ENCODE peak calls at places on chromosome 12, in six cellular contexts. One of them, this sample, is unnamed.

GRCh38 chr12:121955258-121956040 is 37.1 kb downstream of the CFAP251 start:
- DNase-seq in lower lobe of right lung: no peak
- DNase-seq in ovary: no peak
- DNase-seq in A549: no peak
- DNase-seq in GM20000: no peak
- DNase-seq in cardiac fibroblast: peak
- DNase-seq in this sample: no peak

GRCh38 chr12:62799126-62799736 is 135.7 kb downstream of the PPM1H start:
- DNase-seq in cardiac fibroblast: peak
- DNase-seq in lower lobe of right lung: no peak
- DNase-seq in ovary: peak
- DNase-seq in GM20000: peak
- DNase-seq in A549: peak
- DNase-seq in this sample: no peak

GRCh38 chr12:2540535-2540941 is 254.2 kb upstream of the FKBP4 start:
- DNase-seq in cardiac fibroblast: no peak
- DNase-seq in ovary: no peak
- DNase-seq in GM20000: no peak
- DNase-seq in lower lobe of right lung: no peak
- DNase-seq in A549: no peak
- DNase-seq in this sample: no peak

GRCh38 chr12:53268637-53269562 is 801 bp downstream of the ESPL1 start:
- DNase-seq in cardiac fibroblast: no peak
- DNase-seq in GM20000: no peak
- DNase-seq in lower lobe of right lung: no peak
- DNase-seq in ovary: no peak
- DNase-seq in A549: no peak
- DNase-seq in this sample: no peak

GRCh38 chr12:96177013-96177412 is 17.2 kb upstream of the ELK3 start:
- DNase-seq in A549: no peak
- DNase-seq in GM20000: no peak
- DNase-seq in cardiac fibroblast: peak
- DNase-seq in lower lobe of right lung: no peak
- DNase-seq in ovary: no peak
- DNase-seq in this sample: no peak

GRCh38 chr12:103475073-103475472 is 20.7 kb downstream of the C12orf42 start:
- DNase-seq in GM20000: no peak
- DNase-seq in ovary: no peak
- DNase-seq in cardiac fibroblast: no peak
- DNase-seq in A549: no peak
- DNase-seq in lower lobe of right lung: no peak
- DNase-seq in this sample: no peak

GRCh38 chr12:53480425-53481107 is 18.7 kb downstream of the MAP3K12 start:
- DNase-seq in A549: no peak
- DNase-seq in lower lobe of right lung: no peak
- DNase-seq in GM20000: no peak
- DNase-seq in ovary: no peak
- DNase-seq in cardiac fibroblast: no peak
- DNase-seq in this sample: no peak

GRCh38 chr12:96907681-96908163 is 665 bp downstream of the NEDD1 start:
- DNase-seq in GM20000: peak
- DNase-seq in lower lobe of right lung: no peak
- DNase-seq in ovary: peak
- DNase-seq in A549: peak
- DNase-seq in cardiac fibroblast: peak
- DNase-seq in this sample: no peak

GRCh38 chr12:72286526-72286925 is 14.4 kb downstream of the TRHDE start:
- DNase-seq in A549: no peak
- DNase-seq in ovary: no peak
- DNase-seq in cardiac fibroblast: no peak
- DNase-seq in lower lobe of right lung: no peak
- DNase-seq in GM20000: no peak
- DNase-seq in this sample: no peak

GRCh38 chr12:47087088-47087688 is 7.4 kb upstream of the AMIGO2 start:
- DNase-seq in lower lobe of right lung: no peak
- DNase-seq in cardiac fibroblast: peak
- DNase-seq in ovary: no peak
- DNase-seq in GM20000: no peak
- DNase-seq in A549: no peak
- DNase-seq in this sample: no peak

GRCh38 chr12:87982208-87982607 is 47.0 kb downstream of the C12orf50 start:
- DNase-seq in ovary: no peak
- DNase-seq in A549: no peak
- DNase-seq in lower lobe of right lung: no peak
- DNase-seq in cardiac fibroblast: no peak
- DNase-seq in GM20000: no peak
- DNase-seq in this sample: no peak

GRCh38 chr12:98939926-98940325 is 294.8 kb downstream of the APAF1 start:
- DNase-seq in lower lobe of right lung: no peak
- DNase-seq in GM20000: no peak
- DNase-seq in A549: no peak
- DNase-seq in ovary: no peak
- DNase-seq in cardiac fibroblast: no peak
- DNase-seq in this sample: no peak

GRCh38 chr12:51865470-51865745 is 16.9 kb upstream of the FIGNL2 start:
- DNase-seq in lower lobe of right lung: no peak
- DNase-seq in cardiac fibroblast: no peak
- DNase-seq in GM20000: no peak
- DNase-seq in ovary: no peak
- DNase-seq in A549: no peak
- DNase-seq in this sample: no peak

GRCh38 chr12:90129369-90130030 is 420.9 kb upstream of the ATP2B1 start:
- DNase-seq in cardiac fibroblast: no peak
- DNase-seq in GM20000: no peak
- DNase-seq in ovary: no peak
- DNase-seq in lower lobe of right lung: no peak
- DNase-seq in A549: no peak
- DNase-seq in this sample: no peak

GRCh38 chr12:78795934-78796445 is 68.6 kb upstream of the SYT1 start:
- DNase-seq in GM20000: no peak
- DNase-seq in A549: no peak
- DNase-seq in ovary: no peak
- DNase-seq in cardiac fibroblast: no peak
- DNase-seq in lower lobe of right lung: no peak
- DNase-seq in this sample: no peak

GRCh38 chr12:16828891-16829290 is 222.9 kb upstream of the LMO3 start:
- DNase-seq in ovary: no peak
- DNase-seq in lower lobe of right lung: no peak
- DNase-seq in A549: no peak
- DNase-seq in GM20000: no peak
- DNase-seq in cardiac fibroblast: no peak
- DNase-seq in this sample: no peak

GRCh38 chr12:124605869-124606774 is 38.7 kb upstream of the NCOR2 start:
- DNase-seq in lower lobe of right lung: no peak
- DNase-seq in A549: no peak
- DNase-seq in GM20000: no peak
- DNase-seq in ovary: no peak
- DNase-seq in cardiac fibroblast: no peak
- DNase-seq in this sample: no peak

GRCh38 chr12:27013606-27014084 is 539 bp downstream of the TM7SF3 start:
- DNase-seq in ovary: no peak
- DNase-seq in cardiac fibroblast: peak
- DNase-seq in A549: peak
- DNase-seq in lower lobe of right lung: no peak
- DNase-seq in GM20000: no peak
- DNase-seq in this sample: no peak
- TF ChIP-seq CTCF in ovary: no peak
- TF ChIP-seq CTCF in cardiac fibroblast: no peak
- TF ChIP-seq CTCF in A549: no peak
- TF ChIP-seq CTCF in lower lobe of right lung: no peak
- TF ChIP-seq CTCF in GM20000: no peak
- TF ChIP-seq CTCF in this sample: no peak

GRCh38 chr12:24268663-24269186 is 319.3 kb upstream of the SOX5 start:
- DNase-seq in cardiac fibroblast: no peak
- DNase-seq in ovary: no peak
- DNase-seq in A549: no peak
- DNase-seq in lower lobe of right lung: no peak
- DNase-seq in GM20000: no peak
- DNase-seq in this sample: no peak
- TF ChIP-seq CTCF in cardiac fibroblast: no peak
- TF ChIP-seq CTCF in ovary: no peak
- TF ChIP-seq CTCF in A549: no peak
- TF ChIP-seq CTCF in lower lobe of right lung: no peak
- TF ChIP-seq CTCF in GM20000: no peak
- TF ChIP-seq CTCF in this sample: peak

DNA sequence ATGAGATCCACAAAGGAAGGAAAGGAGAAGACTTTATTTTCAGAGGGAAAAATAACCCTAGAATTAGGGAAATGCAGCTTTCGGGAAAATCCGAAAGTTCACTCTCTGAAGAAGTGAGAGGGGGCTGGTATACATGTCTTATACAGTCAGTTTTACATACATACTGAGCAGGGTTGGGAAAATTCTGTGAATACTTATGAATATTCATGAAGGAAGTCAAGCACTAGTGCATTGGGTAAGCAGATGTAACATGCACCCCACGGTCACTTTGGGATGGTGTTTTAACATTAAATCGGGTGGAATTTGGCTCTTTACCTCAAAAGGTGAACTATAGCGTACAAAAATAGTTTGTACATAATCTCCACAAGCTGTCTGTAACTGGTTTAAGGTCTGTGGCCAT is 15.6 kb upstream of the KLRF1 start:
- DNase-seq in cardiac fibroblast: no peak
- DNase-seq in A549: no peak
- DNase-seq in ovary: no peak
- DNase-seq in lower lobe of right lung: no peak
- DNase-seq in GM20000: no peak
- DNase-seq in this sample: no peak
- TF ChIP-seq CTCF in cardiac fibroblast: no peak
- TF ChIP-seq CTCF in A549: no peak
- TF ChIP-seq CTCF in ovary: no peak
- TF ChIP-seq CTCF in lower lobe of right lung: no peak
- TF ChIP-seq CTCF in GM20000: no peak
- TF ChIP-seq CTCF in this sample: no peak

DNA sequence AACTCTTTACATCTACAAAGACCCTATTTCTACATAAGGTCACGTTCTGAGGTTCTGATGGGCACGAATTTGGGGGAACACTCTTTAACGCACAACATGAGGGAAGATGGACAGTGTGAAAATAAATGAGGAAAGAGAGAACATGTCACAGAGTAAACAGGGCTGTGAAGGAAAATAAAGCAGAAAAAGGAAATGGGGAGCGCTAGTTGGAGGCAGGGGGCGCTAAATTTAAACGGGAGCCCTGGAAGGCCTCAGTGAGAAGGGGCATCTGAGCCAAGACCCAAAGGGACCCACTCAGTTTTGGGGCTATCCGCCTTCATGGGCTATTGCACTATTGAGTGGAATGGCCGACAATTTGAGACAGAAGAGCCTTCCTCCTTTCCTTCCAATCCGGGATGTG is 50.5 kb downstream of the PLXNC1 start:
- DNase-seq in cardiac fibroblast: no peak
- DNase-seq in A549: no peak
- DNase-seq in GM20000: no peak
- DNase-seq in ovary: no peak
- DNase-seq in lower lobe of right lung: no peak
- DNase-seq in this sample: no peak
- TF ChIP-seq CTCF in cardiac fibroblast: no peak
- TF ChIP-seq CTCF in A549: no peak
- TF ChIP-seq CTCF in GM20000: no peak
- TF ChIP-seq CTCF in ovary: no peak
- TF ChIP-seq CTCF in lower lobe of right lung: no peak
- TF ChIP-seq CTCF in this sample: no peak

GRCh38 chr12:119988440-119988787 is 622 bp upstream of the BICDL1 start:
- DNase-seq in GM20000: no peak
- DNase-seq in ovary: no peak
- DNase-seq in lower lobe of right lung: no peak
- DNase-seq in A549: peak
- DNase-seq in cardiac fibroblast: peak
- DNase-seq in this sample: no peak
- TF ChIP-seq CTCF in GM20000: peak
- TF ChIP-seq CTCF in ovary: no peak
- TF ChIP-seq CTCF in lower lobe of right lung: no peak
- TF ChIP-seq CTCF in A549: peak
- TF ChIP-seq CTCF in cardiac fibroblast: peak
- TF ChIP-seq CTCF in this sample: peak

DNA sequence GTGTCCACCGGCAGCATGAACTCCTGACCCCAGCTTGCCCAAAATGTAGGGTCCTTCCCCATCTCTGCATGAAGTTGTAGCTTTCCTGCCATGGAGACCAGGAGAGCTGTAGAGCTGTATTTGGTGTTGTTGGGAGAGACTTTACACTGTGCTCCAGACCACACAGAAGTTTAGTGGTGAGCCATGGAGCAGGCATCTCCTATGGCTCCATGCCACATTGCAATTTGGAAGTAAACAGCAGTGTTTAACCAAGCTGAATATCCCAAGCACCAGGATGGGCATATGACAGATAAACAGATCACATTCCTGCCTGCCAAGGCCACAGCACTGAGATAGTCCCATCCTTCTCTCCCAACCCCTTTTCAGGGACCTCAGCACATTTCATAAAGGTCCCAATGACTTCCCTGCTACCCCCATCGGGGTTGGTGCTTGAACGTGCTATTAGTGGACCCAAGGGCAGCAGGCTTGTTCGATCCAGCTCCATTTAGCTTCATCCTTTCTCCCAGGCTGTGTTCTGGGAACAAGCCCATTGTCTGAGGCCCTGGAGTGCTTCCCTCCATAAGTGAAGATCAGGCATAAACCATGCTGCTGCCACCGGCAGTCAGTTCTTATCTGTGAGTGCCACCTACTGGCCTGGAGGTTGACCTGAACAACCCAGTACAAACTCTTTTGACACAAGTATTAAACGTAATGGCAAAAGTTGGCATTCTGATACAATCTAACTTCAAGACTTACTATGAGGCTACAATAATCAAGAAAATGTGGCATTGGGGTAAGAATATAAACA is 172.3 kb upstream of the ATXN7L3B start:
- DNase-seq in GM20000: peak
- DNase-seq in cardiac fibroblast: peak
- DNase-seq in ovary: peak
- DNase-seq in lower lobe of right lung: peak
- DNase-seq in A549: no peak
- DNase-seq in this sample: no peak
- TF ChIP-seq CTCF in GM20000: peak
- TF ChIP-seq CTCF in cardiac fibroblast: peak
- TF ChIP-seq CTCF in ovary: no peak
- TF ChIP-seq CTCF in lower lobe of right lung: peak
- TF ChIP-seq CTCF in A549: no peak
- TF ChIP-seq CTCF in this sample: peak

DNA sequence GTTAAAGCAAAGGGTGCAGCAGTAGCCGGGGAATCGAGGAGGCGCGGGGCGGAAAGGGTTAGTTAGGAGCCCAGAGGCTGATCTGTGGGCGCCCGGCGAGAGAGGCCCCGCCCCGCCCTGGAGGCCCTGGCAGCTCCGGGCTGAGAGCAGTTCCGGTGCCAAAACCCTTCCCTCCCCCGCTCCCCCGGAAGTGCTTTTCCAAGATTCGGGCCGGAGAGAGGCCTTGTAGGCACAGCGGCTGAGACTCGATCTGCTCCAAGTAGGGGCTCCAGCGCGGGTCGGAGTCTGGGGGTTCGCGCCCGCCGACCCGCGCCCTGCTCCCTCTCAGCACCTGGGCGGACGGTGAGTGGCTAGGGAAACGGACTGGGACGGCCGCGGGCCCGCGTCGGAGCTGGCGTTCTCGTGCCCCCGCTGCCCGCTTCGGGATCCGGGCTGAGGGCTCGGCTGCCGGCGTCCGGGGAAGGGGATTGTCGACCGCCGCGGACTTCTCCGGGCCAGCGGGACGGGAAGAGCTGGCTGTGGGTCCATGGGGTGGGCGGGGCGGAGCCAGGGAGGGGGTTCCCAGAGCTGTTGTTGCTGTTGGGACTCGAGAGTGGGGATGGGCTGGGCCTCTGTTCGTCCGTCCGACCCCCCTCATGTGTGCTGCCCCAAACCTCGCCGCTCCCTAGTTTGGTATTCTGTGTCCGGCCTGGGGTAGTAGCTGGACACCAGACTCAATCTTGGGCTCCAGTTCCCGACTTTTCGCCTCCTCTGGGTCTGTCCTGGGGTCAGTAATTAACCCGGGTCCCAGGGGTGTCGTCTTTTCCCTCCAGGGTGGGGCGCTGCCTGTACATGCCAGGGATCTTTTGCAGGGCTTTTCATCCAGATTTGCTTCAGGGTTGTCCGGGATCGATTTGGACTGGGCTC is at the start of gene FRS2:
- DNase-seq in A549: peak
- DNase-seq in GM20000: peak
- DNase-seq in ovary: peak
- DNase-seq in cardiac fibroblast: peak
- DNase-seq in lower lobe of right lung: peak
- DNase-seq in this sample: peak
- TF ChIP-seq CTCF in A549: peak
- TF ChIP-seq CTCF in GM20000: peak
- TF ChIP-seq CTCF in ovary: no peak
- TF ChIP-seq CTCF in cardiac fibroblast: peak
- TF ChIP-seq CTCF in lower lobe of right lung: no peak
- TF ChIP-seq CTCF in this sample: peak

This sample was measured in RWPE2.